ENCODE peak calls at places on chromosomes 4 and X, in eight cellular contexts. Q is skeletal muscle cell; E is T-helper 1 cell; F is NCI-H510A; M is amniotic stem cell; P is GF-D8; R is stimulated activated CD8-positive, alpha-beta memory T cell treated with anti-CD3 and anti-CD28 coated beads, Interleukin-7, amount 100 ng/mL, for 1 hour; O is activated CD8-positive, alpha-beta memory T cell treated with anti-CD3 and anti-CD28 coated beads for 48 hours. K is an unnamed sample.

GRCh38 chrX:46180258-46180687 is 364.9 kb downstream of the ZNF674 start:
- DNase-seq in Q (peak; percentile 80), E (no peak), F (no peak), M (peak; percentile 32), P (peak; percentile 56), R (no peak), O (no peak), K (no peak)

GRCh38 chr4:26235500-26235899 is 85.3 kb upstream of the RBPJ start:
- DNase-seq in Q (peak; percentile 75), E (no peak), F (no peak), M (peak; percentile 22), P (no peak), R (no peak), O (no peak), K (no peak)

GRCh38 chrX:154013614-154014360 is 5.9 kb downstream of the IRAK1 start:
- DNase-seq in Q (no peak), E (peak; percentile 34), F (no peak), M (no peak), P (no peak), R (no peak), O (peak; percentile 37), K (no peak)

GRCh38 chr4:1041147-1041935 is 29.9 kb downstream of the FGFRL1 start:
- DNase-seq in Q (peak; percentile 68), E (no peak), F (no peak), M (no peak), P (no peak), R (no peak), O (no peak), K (no peak)

GRCh38 chr4:55032788-55033187 is 92.6 kb downstream of the KDR start:
- DNase-seq in Q (no peak), E (no peak), F (no peak), M (no peak), P (no peak), R (no peak), O (no peak), K (no peak)

GRCh38 chr4:8182858-8183725 is 16.0 kb upstream of the SH3TC1 start:
- DNase-seq in Q (no peak), E (no peak), F (no peak), M (no peak), P (no peak), R (no peak), O (no peak), K (no peak)

GRCh38 chr4:53854991-53855885 is 209.2 kb downstream of the CHIC2 start:
- DNase-seq in Q (peak; percentile 87), E (no peak), F (no peak), M (no peak), P (no peak), R (no peak), O (no peak), K (peak; percentile 9)

GRCh38 chr4:130249002-130249401 is 1153.0 kb downstream of the C4orf33 start:
- DNase-seq in Q (no peak), E (no peak), F (no peak), M (no peak), P (no peak), R (no peak), O (no peak), K (no peak)

GRCh38 chrX:30893206-30893605 is 4.2 kb upstream of the TAB3 start:
- DNase-seq in Q (no peak), E (no peak), F (no peak), M (no peak), P (no peak), R (no peak), O (no peak), K (no peak)

GRCh38 chrX:9816094-9816700 is 30.0 kb downstream of the SHROOM2 start:
- DNase-seq in Q (no peak), E (no peak), F (no peak), M (no peak), P (no peak), R (no peak), O (no peak), K (no peak)

GRCh38 chr4:139955600-139955999 is 198.4 kb downstream of the MAML3 start:
- DNase-seq in Q (no peak), E (no peak), F (no peak), M (no peak), P (no peak), R (no peak), O (no peak), K (no peak)

GRCh38 chr4:7111441-7111840 is 43.6 kb upstream of the GRPEL1 start:
- DNase-seq in Q (no peak), E (no peak), F (no peak), M (no peak), P (no peak), R (no peak), O (no peak), K (no peak)

GRCh38 chrX:68429216-68429615 is 4.1 kb downstream of the OPHN1 start:
- DNase-seq in Q (no peak), E (no peak), F (no peak), M (no peak), P (no peak), R (no peak), O (no peak), K (no peak)

GRCh38 chr4:129092636-129093172 is 635 bp downstream of the SCLT1 start:
- DNase-seq in Q (no peak), E (no peak), F (no peak), M (no peak), P (no peak), R (no peak), O (no peak), K (no peak)

GRCh38 chrX:67781132-67781531 is 237.3 kb downstream of the AR start:
- DNase-seq in Q (no peak), E (no peak), F (no peak), M (no peak), P (no peak), R (no peak), O (no peak), K (no peak)

GRCh38 chr4:78768447-78769177 is 7.5 kb upstream of the BMP2K start:
- DNase-seq in Q (no peak), E (no peak), F (no peak), M (no peak), P (peak; percentile 5), R (no peak), O (no peak), K (no peak)

GRCh38 chr4:104901438-104901837 is 245.2 kb upstream of the TET2 start:
- DNase-seq in Q (no peak), E (no peak), F (no peak), M (no peak), P (no peak), R (no peak), O (no peak), K (no peak)

GRCh38 chr4:22485751-22486150 is 30.1 kb downstream of the ADGRA3 start:
- DNase-seq in Q (peak; percentile 60), E (no peak), F (no peak), M (no peak), P (no peak), R (no peak), O (no peak), K (no peak)

GRCh38 chrX:108264376-108264775 is 172.8 kb downstream of the ATG4A start:
- DNase-seq in Q (no peak), E (no peak), F (no peak), M (no peak), P (no peak), R (no peak), O (no peak), K (no peak)

GRCh38 chr4:151014521-151015457 is at the start of gene LRBA:
- DNase-seq in Q (no peak), E (peak; percentile 78), F (peak; percentile 85), M (no peak), P (peak; percentile 53), R (peak; percentile 60), O (peak; percentile 55), K (no peak)

GRCh38 chr4:153488006-153488718 is 22.0 kb downstream of the TMEM131L start:
- DNase-seq in Q (no peak), E (peak; percentile 72), F (no peak), M (no peak), P (peak; percentile 37), R (no peak), O (peak; percentile 60), K (no peak)

GRCh38 chr4:38667005-38667771 is 3.2 kb downstream of the KLF3 start:
- DNase-seq in Q (peak; percentile 98), E (peak; percentile 58), F (peak; percentile 57), M (peak; percentile 96), P (peak; percentile 99), R (no peak), O (no peak), K (peak; percentile 86)

GRCh38 chr4:87235020-87235671 is 14.7 kb upstream of the KLHL8 start:
- DNase-seq in Q (no peak), E (no peak), F (no peak), M (no peak), P (no peak), R (no peak), O (no peak), K (no peak)

GRCh38 chrX:134803551-134804183 is 145.4 kb upstream of the PLAC1 start:
- DNase-seq in Q (no peak), E (peak; percentile 23), F (no peak), M (no peak), P (no peak), R (no peak), O (no peak), K (no peak)

GRCh38 chrX:46152756-46153155 is 392.5 kb downstream of the ZNF674 start:
- DNase-seq in Q (no peak), E (no peak), F (no peak), M (no peak), P (no peak), R (no peak), O (no peak), K (no peak)

GRCh38 chrX:38403834-38404233 is 51.4 kb downstream of the OTC start:
- DNase-seq in Q (no peak), E (no peak), F (no peak), M (no peak), P (no peak), R (no peak), O (no peak), K (no peak)

GRCh38 chr4:3192827-3193226 is 56.1 kb upstream of the MSANTD1 start:
- DNase-seq in Q (no peak), E (no peak), F (no peak), M (no peak), P (no peak), R (no peak), O (no peak), K (no peak)